ENCODE peak calls at places on chromosomes 6 and 20, in six cellular contexts. S is trophoblast cell, L is mesendoderm, U is neuronal stem cell, C is H9, T is H1. O is an unnamed sample.
A peak's percentile ranks its signal among the peaks of the same experiment; 100 is the strongest.

GRCh38 chr6:41970436-41970846 is 28.8 kb upstream of the CCND3 start:
- DNase-seq in S (peak; percentile 26), L (no peak), U (no peak), C (no peak), T (no peak), O (peak; percentile 64)

GRCh38 chr6:144415835-144416237 is 130.7 kb downstream of the UTRN start:
- DNase-seq in S (no peak), L (no peak), U (no peak), C (no peak), T (no peak), O (peak; percentile 44)

GRCh38 chr20:15945301-15945700 is 627.9 kb downstream of the KIF16B start:
- DNase-seq in S (no peak), L (no peak), U (no peak), C (no peak), T (no peak), O (peak; percentile 3)

GRCh38 chr6:28635547-28636158 is 110.0 kb downstream of the GPX5 start:
- DNase-seq in S (no peak), L (no peak), U (no peak), C (peak; percentile 39), T (no peak), O (no peak)

GRCh38 chr6:111918825-111919224 is 45.6 kb upstream of the FYN start:
- DNase-seq in S (no peak), L (no peak), U (no peak), C (no peak), T (no peak), O (no peak)

GRCh38 chr20:39897781-39898466 is 791.1 kb downstream of the MAFB start:
- DNase-seq in S (no peak), L (no peak), U (no peak), C (no peak), T (no peak), O (peak; percentile 66)

GRCh38 chr6:104718672-104719071 is 141.0 kb downstream of the HACE1 start:
- DNase-seq in S (no peak), L (no peak), U (no peak), C (no peak), T (no peak), O (no peak)

GRCh38 chr6:141199074-141199473 is 933.7 kb upstream of the GJE1 start:
- DNase-seq in S (no peak), L (no peak), U (no peak), C (no peak), T (no peak), O (peak; percentile 51)

GRCh38 chr6:42727084-42727601 is 4.7 kb upstream of the PRPH2 start:
- DNase-seq in S (no peak), L (no peak), U (no peak), C (peak; percentile 34), T (no peak), O (no peak)

GRCh38 chr20:25048519-25048952 is 9.4 kb downstream of the ACSS1 start:
- DNase-seq in S (no peak), L (no peak), U (no peak), C (no peak), T (no peak), O (no peak)

GRCh38 chr20:48181536-48181935 is 396.3 kb upstream of the SULF2 start:
- DNase-seq in S (no peak), L (no peak), U (no peak), C (no peak), T (no peak), O (no peak)

GRCh38 chr20:59495894-59496510 is 108.3 kb upstream of the PHACTR3 start:
- DNase-seq in S (peak; percentile 90), L (peak; percentile 76), U (peak; percentile 70), C (peak; percentile 85), T (peak; percentile 47), O (peak; percentile 37)

GRCh38 chr6:170205126-170205525 is 85.8 kb downstream of the DLL1 start:
- DNase-seq in S (no peak), L (no peak), U (no peak), C (peak; percentile 15), T (no peak), O (no peak)

GRCh38 chr6:152502421-152503188 is 134.6 kb downstream of the SYNE1 start:
- DNase-seq in S (no peak), L (no peak), U (no peak), C (no peak), T (no peak), O (no peak)

GRCh38 chr6:38058022-38058421 is 238.5 kb downstream of the ZFAND3 start:
- DNase-seq in S (no peak), L (no peak), U (no peak), C (no peak), T (no peak), O (no peak)

GRCh38 chr6:169700296-169700695 is 1.5 kb downstream of the WDR27 start:
- DNase-seq in S (no peak), L (peak; percentile 71), U (no peak), C (no peak), T (no peak), O (peak; percentile 62)

GRCh38 chr6:83928286-83928685 is 68.8 kb downstream of the CYB5R4 start:
- DNase-seq in S (no peak), L (no peak), U (no peak), C (no peak), T (no peak), O (no peak)

GRCh38 chr20:23369424-23369823 is 7.4 kb downstream of the GZF1 start:
- DNase-seq in S (peak; percentile 41), L (no peak), U (no peak), C (no peak), T (no peak), O (no peak)

GRCh38 chr6:47302043-47302442 is 7.7 kb downstream of the TNFRSF21 start:
- DNase-seq in S (no peak), L (no peak), U (no peak), C (no peak), T (no peak), O (no peak)

GRCh38 chr20:50170549-50171220 is 17.2 kb upstream of the PEDS1 start:
- DNase-seq in S (no peak), L (no peak), U (no peak), C (peak; percentile 21), T (no peak), O (no peak)

GRCh38 chr6:8276148-8276547 is 159.2 kb downstream of the SLC35B3 start:
- DNase-seq in S (no peak), L (no peak), U (no peak), C (no peak), T (no peak), O (no peak)

GRCh38 chr20:23136893-23137745 is 51.0 kb upstream of the CD93 start:
- DNase-seq in S (peak; percentile 86), L (peak; percentile 33), U (no peak), C (no peak), T (no peak), O (no peak)

GRCh38 chr6:56292505-56293181 is 45.3 kb upstream of the COL21A1 start:
- DNase-seq in S (peak; percentile 64), L (peak; percentile 77), U (peak; percentile 51), C (peak; percentile 52), T (no peak), O (peak; percentile 75)

GRCh38 chr6:2514965-2515543 is 235.7 kb downstream of the MYLK4 start:
- DNase-seq in S (peak; percentile 46), L (peak; percentile 29), U (no peak), C (no peak), T (no peak), O (no peak)

GRCh38 chr6:37155394-37156312 is 14.3 kb upstream of the PIM1 start:
- DNase-seq in S (no peak), L (no peak), U (no peak), C (no peak), T (no peak), O (no peak)

GRCh38 chr20:7094438-7094997 is 327.0 kb downstream of the BMP2 start:
- DNase-seq in S (peak; percentile 35), L (peak; percentile 66), U (peak; percentile 26), C (peak; percentile 50), T (no peak), O (peak; percentile 22)

DNA sequence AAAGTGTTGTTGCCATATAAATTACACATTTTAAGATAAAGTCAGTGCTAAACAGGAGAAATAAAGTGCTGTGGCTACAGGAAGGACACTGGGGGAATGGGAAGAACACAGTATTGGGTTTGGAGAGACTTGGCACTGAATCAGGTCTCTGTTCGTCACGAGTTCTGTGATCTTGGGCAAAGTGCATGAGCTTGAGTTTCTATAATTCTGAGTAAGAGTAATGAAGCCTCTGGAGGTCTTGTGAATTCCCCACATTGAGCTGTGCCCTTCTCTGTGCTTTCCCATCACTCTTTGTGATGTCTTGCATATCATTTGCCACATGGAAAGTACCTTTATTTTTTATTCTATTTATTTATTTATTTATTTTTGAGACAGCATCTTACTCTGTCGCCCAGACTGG is 16.8 kb upstream of the EEF1A1 start:
- DNase-seq in S (no peak), L (no peak), U (no peak), C (no peak), T (no peak), O (no peak)
- H2BK120ac ChIP-seq in S (no peak overlapping the region), L (no peak overlapping the region), U (no peak overlapping the region), C (no peak overlapping the region), T (no peak overlapping the region), O (no peak overlapping the region)

DNA sequence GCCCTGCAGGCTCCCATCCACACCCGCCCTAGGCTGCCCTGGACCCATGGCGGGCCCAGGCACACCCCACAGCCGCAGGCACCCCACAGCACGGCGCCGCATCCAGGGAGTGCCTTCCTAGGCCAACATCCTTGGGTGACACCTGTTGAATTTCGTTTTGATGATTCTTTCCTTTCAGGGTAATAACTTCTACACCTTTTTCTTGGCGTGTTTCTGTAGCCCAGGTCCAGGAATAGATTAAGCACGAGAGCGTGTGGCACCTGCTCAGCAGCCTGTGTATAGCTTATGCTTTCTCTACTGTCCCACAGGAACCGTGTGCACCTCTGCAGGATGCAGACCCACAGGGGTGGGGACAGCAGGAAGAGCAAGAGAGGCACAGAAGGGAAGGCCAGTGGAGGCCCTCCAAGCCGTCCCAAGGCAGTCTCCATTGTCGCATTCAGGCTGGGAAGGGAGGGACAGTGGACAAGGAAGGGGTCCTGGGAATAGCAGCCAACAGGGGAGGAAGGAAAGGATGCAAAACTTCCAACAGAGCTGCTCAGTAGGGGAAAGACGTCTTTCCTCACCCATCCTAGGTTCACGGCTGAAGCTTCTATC is 118.1 kb upstream of the AFDN start:
- DNase-seq in S (no peak), L (no peak), U (no peak), C (no peak), T (no peak), O (no peak)
- H2BK120ac ChIP-seq in S (no peak overlapping the region), L (no peak overlapping the region), U (no peak overlapping the region), C (no peak overlapping the region), T (no peak overlapping the region), O (no peak overlapping the region)

GRCh38 chr20:4666001-4666470 is 55.7 kb upstream of the PRND start:
- DNase-seq in S (peak; percentile 16), L (no peak), U (no peak), C (no peak), T (no peak), O (peak; percentile 65)

GRCh38 chr20:4665591-4665990 is 56.1 kb upstream of the PRND start:
- DNase-seq in S (no peak), L (no peak), U (no peak), C (no peak), T (no peak), O (no peak)

GRCh38 chr20:4663553-4663952 is 58.2 kb upstream of the PRND start:
- DNase-seq in S (no peak), L (no peak), U (no peak), C (no peak), T (no peak), O (no peak)

GRCh38 chr20:4663044-4663443 is 58.7 kb upstream of the PRND start:
- DNase-seq in S (no peak), L (no peak), U (no peak), C (no peak), T (no peak), O (no peak)

GRCh38 chr20:4664691-4665360 is 56.9 kb upstream of the PRND start:
- DNase-seq in S (no peak), L (no peak), U (no peak), C (no peak), T (no peak), O (no peak)
- H2BK120ac ChIP-seq in S (no peak overlapping the region), L (no peak overlapping the region), U (no peak overlapping the region), C (no peak overlapping the region), T (no peak overlapping the region), O (no peak overlapping the region)

GRCh38 chr6:44076016-44076365 is 51.3 kb downstream of the MRPL14 start:
- DNase-seq in S (no peak), L (no peak), U (no peak), C (no peak), T (no peak), O (no peak)
- H2BK120ac ChIP-seq in S (no peak overlapping the region), L (no peak overlapping the region), U (no peak overlapping the region), C (no peak overlapping the region), T (no peak overlapping the region), O (peak overlapping the region; percentile 35)

O was measured in mesenchymal stem cell.